ENCODE peak calls at places on chromosomes 5 and 9, in four cellular contexts. S is activated CD8-positive, alpha-beta memory T cell treated with anti-CD3 and anti-CD28 coated beads for 4 hours; L is GM12892; U is effector memory CD8-positive, alpha-beta T cell. C is an unnamed sample.
A peak's percentile ranks its signal among the peaks of the same experiment; 100 is the strongest.

GRCh38 chr5:170440771-170441370 is 51.7 kb upstream of the KCNMB1 start:
- DNase-seq in L (no peak), U (no peak), S (no peak), C (no peak)

GRCh38 chr9:72185561-72185960 is 36.3 kb downstream of the GDA start:
- DNase-seq in U (no peak), S (no peak), L (no peak), C (no peak)

GRCh38 chr9:130997925-130998595 is 10.9 kb upstream of the LAMC3 start:
- DNase-seq in L (peak; percentile 82), U (no peak), S (no peak), C (peak; percentile 48)

GRCh38 chr9:81801190-81801589 is 111.8 kb upstream of the TLE1 start:
- DNase-seq in U (no peak), L (no peak), S (no peak), C (no peak)

GRCh38 chr9:95508968-95509850 is 7.6 kb downstream of the PTCH1 start:
- DNase-seq in U (peak; percentile 60), L (peak; percentile 48), S (peak; percentile 47), C (no peak)

GRCh38 chr5:141351591-141351990 is 1.7 kb downstream of the PCDHGB1 start:
- DNase-seq in S (no peak), U (no peak), L (no peak), C (no peak)

GRCh38 chr5:167348286-167348926 is 943.0 kb upstream of the WWC1 start:
- DNase-seq in U (no peak), S (no peak), L (no peak), C (no peak)

GRCh38 chr9:137029058-137029922 is 1.3 kb upstream of the ABCA2 start:
- DNase-seq in U (peak; percentile 63), L (peak; percentile 74), S (peak; percentile 52), C (peak; percentile 85)

GRCh38 chr5:92504346-92504745 is 1076.7 kb downstream of the NR2F1-AS1 start:
- DNase-seq in L (no peak), S (no peak), U (no peak), C (no peak)

GRCh38 chr9:38482918-38483592 is 58.8 kb upstream of the IGFBPL1 start:
- DNase-seq in U (no peak), S (no peak), L (no peak), C (no peak)

GRCh38 chr9:116493183-116493582 is 193.9 kb upstream of the TRIM32 start:
- DNase-seq in U (no peak), S (no peak), L (no peak), C (no peak)

GRCh38 chr9:12708562-12709298 is 15.5 kb downstream of the TYRP1 start:
- DNase-seq in L (no peak), S (no peak), U (no peak), C (no peak)

GRCh38 chr5:107567901-107568671 is 102.7 kb downstream of the EFNA5 start:
- DNase-seq in L (no peak), S (no peak), U (no peak), C (no peak)

GRCh38 chr9:98603821-98604383 is 104.8 kb downstream of the GABBR2 start:
- DNase-seq in S (no peak), U (no peak), L (no peak), C (no peak)

GRCh38 chr9:16135916-16136315 is 583.1 kb downstream of the CCDC171 start:
- DNase-seq in L (no peak), U (no peak), S (no peak), C (no peak)

GRCh38 chr5:60959156-60959555 is 14.2 kb downstream of the NDUFAF2 start:
- DNase-seq in L (no peak), S (no peak), U (no peak), C (no peak)

GRCh38 chr9:33867747-33868429 is 50.9 kb downstream of the UBE2R2 start:
- DNase-seq in U (no peak), S (no peak), L (no peak), C (no peak)

GRCh38 chr9:129879103-129879699 is 43.9 kb downstream of the USP20 start:
- DNase-seq in L (no peak), U (no peak), S (no peak), C (peak; percentile 46)

GRCh38 chr5:157464518-157465171 is 4.6 kb downstream of the NIPAL4 start:
- DNase-seq in S (peak; percentile 5), L (no peak), U (no peak), C (peak; percentile 12)

GRCh38 chr5:138950411-138951011 is 75.4 kb upstream of the LRRTM2 start:
- DNase-seq in U (no peak), S (no peak), L (no peak), C (no peak)

GRCh38 chr5:17860660-17861315 is 226.5 kb downstream of the TAF11L14 start:
- DNase-seq in S (no peak), L (no peak), U (no peak), C (no peak)

GRCh38 chr5:13695076-13695712 is 249.3 kb downstream of the DNAH5 start:
- DNase-seq in L (no peak), S (no peak), U (no peak), C (no peak)

GRCh38 chr5:94849821-94850736 is 231.6 kb downstream of the SLF1 start:
- DNase-seq in L (no peak), S (no peak), U (peak; percentile 19), C (peak; percentile 18)

GRCh38 chr9:98383758-98384157 is 128.3 kb upstream of the TBC1D2 start:
- DNase-seq in L (no peak), S (no peak), U (no peak), C (no peak)

GRCh38 chr9:134218230-134218629 is 53.9 kb upstream of the RNU6ATAC start:
- DNase-seq in U (no peak), S (no peak), L (no peak), C (no peak)

GRCh38 chr9:136719212-136719880 is 7.0 kb downstream of the DIPK1B start:
- DNase-seq in U (no peak), S (no peak), L (no peak), C (no peak)

GRCh38 chr9:123834907-123835562 is 94.9 kb downstream of the DENND1A start:
- DNase-seq in U (no peak), S (no peak), L (no peak), C (peak; percentile 28)

C was measured in GDM1.